ENCODE peak calls at places on chromosomes 1 and 21, in four cellular contexts. D is fibroblast of villous mesenchyme; M is activated naive CD8-positive, alpha-beta T cell treated with anti-CD3 and anti-CD28 coated beads, Interleukin-2, amount 10 ng/mL, durations not matched to agents 7 days and 5 days; O is M059J. S is an unnamed sample.

GRCh38 chr1:215900684-215901083 is 333.6 kb downstream of the KCTD3 start:
- DNase-seq in O (no peak), D (no peak), M (no peak), S (no peak)

GRCh38 chr1:34412597-34413392 is 236.1 kb downstream of the C1orf94 start:
- DNase-seq in D (no peak), O (no peak), M (no peak), S (no peak)

GRCh38 chr1:174497461-174497860 is 49.7 kb downstream of the GPR52 start:
- DNase-seq in O (no peak), M (no peak), D (peak), S (no peak)

GRCh38 chr1:32351859-32352745 is 10.2 kb downstream of the FAM229A start:
- DNase-seq in M (no peak), O (peak), D (peak), S (peak)

GRCh38 chr1:48069662-48070432 is 72.7 kb upstream of the TRABD2B start:
- DNase-seq in O (peak), D (no peak), M (no peak), S (no peak)

GRCh38 chr1:11211925-11212587 is 22.9 kb downstream of the ANGPTL7 start:
- DNase-seq in M (no peak), O (no peak), D (no peak), S (no peak)

GRCh38 chr1:49677706-49678105 is 346.0 kb downstream of the AGBL4 start:
- DNase-seq in O (no peak), M (no peak), D (no peak), S (no peak)

GRCh38 chr1:206694551-206695124 is 9.9 kb downstream of the MAPKAPK2 start:
- DNase-seq in O (peak), M (no peak), D (no peak), S (peak)

GRCh38 chr21:42366292-42367010 is at the start of gene TFF1:
- DNase-seq in O (peak), D (no peak), M (no peak), S (no peak)

GRCh38 chr1:9910425-9911178 is 533 bp upstream of the CTNNBIP1 start:
- DNase-seq in O (peak), D (peak), M (peak), S (peak)

GRCh38 chr1:102970496-102971078 is 137.7 kb downstream of the COL11A1 start:
- DNase-seq in D (peak), O (peak), M (no peak), S (peak)

GRCh38 chr1:228528612-228529011 is 41.4 kb downstream of the RNF187 start:
- DNase-seq in D (no peak), O (no peak), M (no peak), S (no peak)

GRCh38 chr1:11176081-11176706 is 13.0 kb upstream of the ANGPTL7 start:
- DNase-seq in M (no peak), D (peak), O (peak), S (peak)

GRCh38 chr1:171623651-171624331 is 1.7 kb downstream of the MYOCOS start:
- DNase-seq in O (no peak), D (no peak), M (no peak), S (no peak)

GRCh38 chr1:71770121-71770520 is 512.2 kb downstream of the NEGR1 start:
- DNase-seq in M (no peak), O (peak), D (peak), S (peak)

GRCh38 chr21:33543505-33544129 is 779 bp downstream of the SON start:
- DNase-seq in O (peak), D (no peak), M (peak), S (peak)

GRCh38 chr1:27318596-27318995 is 3.4 kb upstream of the TMEM222 start:
- DNase-seq in O (no peak), D (no peak), M (no peak), S (peak)

GRCh38 chr1:184260382-184260781 is 126.4 kb upstream of the C1orf21 start:
- DNase-seq in O (peak), D (peak), M (no peak), S (peak)

GRCh38 chr1:155002479-155003226 is at the start of gene ZBTB7B:
- DNase-seq in M (no peak), D (peak), O (peak), S (peak)

GRCh38 chr1:232551281-232551835 is 78.6 kb downstream of the SIPA1L2 start:
- DNase-seq in M (no peak), O (no peak), D (no peak), S (no peak)

GRCh38 chr1:167617100-167617949 is 12.7 kb upstream of the RCSD1 start:
- DNase-seq in D (peak), O (no peak), M (peak), S (peak)

GRCh38 chr1:10663668-10664035 is 132.8 kb downstream of the CASZ1 start:
- DNase-seq in O (no peak), M (no peak), D (no peak), S (no peak)

GRCh38 chr1:48878191-48878940 is 101.7 kb upstream of the BEND5 start:
- DNase-seq in M (no peak), D (peak), O (peak), S (peak)

GRCh38 chr1:75672528-75673393 is 51.7 kb upstream of the ACADM start:
- DNase-seq in O (peak), M (no peak), D (peak), S (peak)